ENCODE peak calls at places on chromosomes 11 and 22, in six cellular contexts. D is HepG2, O is stomach, R is body of pancreas, W is tibial nerve, H is transverse colon. X is an unnamed sample.

GRCh38 chr22:49390954-49391353 is 436.7 kb downstream of the BRD1 start:
- DNase-seq in D (no peak), O (peak; percentile 14), R (no peak), W (no peak), H (no peak), X (no peak)

GRCh38 chr11:18243783-18244362 is 4.6 kb downstream of the SAA2 start:
- DNase-seq in D (peak; percentile 52), O (peak; percentile 71), R (peak; percentile 75), W (peak; percentile 63), H (peak; percentile 70), X (no peak)

GRCh38 chr22:33652596-33652995 is 267.7 kb downstream of the LARGE1 start:
- DNase-seq in D (peak; percentile 72), O (no peak), R (no peak), W (no peak), H (no peak), X (no peak)

GRCh38 chr22:41040483-41040882 is 51.9 kb upstream of the EP300 start:
- DNase-seq in D (no peak), O (no peak), R (no peak), W (no peak), H (no peak), X (no peak)

GRCh38 chr11:28338371-28338770 is 230.2 kb downstream of the METTL15 start:
- DNase-seq in D (no peak), O (no peak), R (no peak), W (no peak), H (no peak), X (no peak)

GRCh38 chr11:65485820-65486219 is 13.0 kb upstream of the MALAT1 start:
- DNase-seq in D (no peak), O (no peak), R (no peak), W (no peak), H (no peak), X (no peak)

GRCh38 chr11:62850911-62851806 is 11.8 kb upstream of the WDR74 start:
- DNase-seq in D (peak; percentile 43), O (no peak), R (no peak), W (no peak), H (no peak), X (no peak)

GRCh38 chr11:119371778-119372182 is 9.7 kb downstream of the USP2 start:
- DNase-seq in D (no peak), O (no peak), R (no peak), W (no peak), H (no peak), X (no peak)

GRCh38 chr22:46063861-46064235 is 86.5 kb upstream of the PPARA start:
- DNase-seq in D (no peak), O (peak; percentile 44), R (no peak), W (peak; percentile 28), H (peak; percentile 21), X (no peak)

GRCh38 chr11:75434051-75434450 is 1.0 kb upstream of the KLHL35 start:
- DNase-seq in D (no peak), O (no peak), R (no peak), W (no peak), H (no peak), X (no peak)

GRCh38 chr11:76910620-76911414 is 50.1 kb downstream of the ACER3 start:
- DNase-seq in D (no peak), O (no peak), R (peak; percentile 15), W (peak; percentile 81), H (no peak), X (no peak)

GRCh38 chr22:48737461-48738203 is 1090.0 kb downstream of the BRD1 start:
- DNase-seq in D (no peak), O (no peak), R (no peak), W (no peak), H (no peak), X (no peak)

GRCh38 chr22:41603873-41604332 is 14.3 kb upstream of the PMM1 start:
- DNase-seq in D (no peak), O (no peak), R (no peak), W (no peak), H (no peak), X (no peak)

GRCh38 chr11:76856571-76856970 is 4.1 kb upstream of the ACER3 start:
- DNase-seq in D (no peak), O (no peak), R (no peak), W (no peak), H (no peak), X (no peak)

GRCh38 chr11:133934599-133935550 is 21.9 kb downstream of the IGSF9B start:
- DNase-seq in D (peak; percentile 38), O (no peak), R (no peak), W (peak; percentile 32), H (peak; percentile 29), X (no peak)

GRCh38 chr11:94171693-94172440 is 43.2 kb downstream of the PANX1 start:
- DNase-seq in D (peak; percentile 31), O (peak; percentile 52), R (peak; percentile 42), W (peak; percentile 33), H (peak; percentile 34), X (no peak)

GRCh38 chr11:117833401-117833891 is 8.9 kb upstream of the FXYD2 start:
- DNase-seq in D (no peak), O (peak; percentile 75), R (peak; percentile 98), W (no peak), H (peak; percentile 82), X (no peak)

GRCh38 chr11:337711-338110 is 17.1 kb upstream of the IFITM3 start:
- DNase-seq in D (no peak), O (no peak), R (no peak), W (no peak), H (no peak), X (no peak)

GRCh38 chr11:45881708-45882368 is 3.6 kb upstream of the MAPK8IP1 start:
- DNase-seq in D (no peak), O (no peak), R (no peak), W (no peak), H (no peak), X (no peak)

GRCh38 chr22:35544810-35545209 is 4.2 kb downstream of the RASD2 start:
- DNase-seq in D (no peak), O (no peak), R (no peak), W (no peak), H (no peak), X (no peak)

GRCh38 chr22:49972163-49973017 is 11.8 kb downstream of the PIM3 start:
- DNase-seq in D (no peak), O (peak; percentile 42), R (no peak), W (no peak), H (no peak), X (no peak)

GRCh38 chr11:75204012-75204674 is 36.4 kb upstream of the TPBGL start:
- DNase-seq in D (peak; percentile 90), O (no peak), R (no peak), W (no peak), H (no peak), X (no peak)

GRCh38 chr11:33941637-33942160 is 49.8 kb upstream of the LMO2 start:
- DNase-seq in D (no peak), O (no peak), R (no peak), W (no peak), H (no peak), X (no peak)

GRCh38 chr11:73252577-73253191 is 19.5 kb upstream of the P2RY6 start:
- DNase-seq in D (no peak), O (peak; percentile 13), R (no peak), W (no peak), H (no peak), X (no peak)

GRCh38 chr11:72353861-72354260 is 80.5 kb downstream of the CLPB start:
- DNase-seq in D (peak; percentile 50), O (peak; percentile 28), R (peak; percentile 16), W (peak; percentile 21), H (no peak), X (no peak)

GRCh38 chr11:63889344-63889743 is 27.6 kb downstream of the RCOR2 start:
- DNase-seq in D (no peak), O (peak; percentile 66), R (no peak), W (no peak), H (peak; percentile 77), X (no peak)

GRCh38 chr11:35040221-35040942 is 98.6 kb upstream of the CD44 start:
- DNase-seq in D (no peak), O (no peak), R (peak; percentile 66), W (no peak), H (no peak), X (no peak)

GRCh38 chr22:31291716-31292644 is at the start of gene PIK3IP1:
- DNase-seq in D (peak; percentile 77), O (peak; percentile 92), R (peak; percentile 94), W (peak; percentile 91), H (peak; percentile 95), X (peak; percentile 51)

GRCh38 chr11:8763070-8763469 is 80.5 kb downstream of the RPL27A start:
- DNase-seq in D (no peak), O (no peak), R (no peak), W (no peak), H (no peak), X (no peak)

GRCh38 chr11:59025097-59025496 is 61.0 kb upstream of the GLYATL1B start:
- DNase-seq in D (peak; percentile 76), O (peak; percentile 28), R (peak; percentile 37), W (no peak), H (peak; percentile 16), X (no peak)

GRCh38 chr11:47264119-47264915 is 5.6 kb upstream of the MADD start:
- DNase-seq in D (no peak), O (no peak), R (no peak), W (no peak), H (no peak), X (no peak)

GRCh38 chr22:21593406-21594232 is 26.1 kb downstream of the UBE2L3 start:
- DNase-seq in D (peak; percentile 35), O (peak; percentile 38), R (no peak), W (no peak), H (no peak), X (no peak)
- H3K4me1 ChIP-seq in D (no peaks in the 10 kb centered on the region), O (peaks cover 34% of the 10 kb centered on the region), R (peaks cover 27% of the 10 kb centered on the region), W (no peaks in the 10 kb centered on the region), H (peaks cover 30% of the 10 kb centered on the region), X (peaks cover 40% of the 10 kb centered on the region)

GRCh38 chr11:60951909-60952741 is at the start of gene SLC15A3:
- DNase-seq in D (no peak), O (peak; percentile 60), R (peak; percentile 78), W (peak; percentile 65), H (peak; percentile 72), X (peak; percentile 65)

GRCh38 chr11:60951611-60951908 is 416 bp downstream of the SLC15A3 start:
- DNase-seq in D (no peak), O (no peak), R (no peak), W (peak; percentile 23), H (no peak), X (no peak)

GRCh38 chr11:60953781-60954180 is 1.8 kb upstream of the SLC15A3 start:
- DNase-seq in D (no peak), O (no peak), R (peak; percentile 38), W (no peak), H (no peak), X (no peak)

GRCh38 chr11:60954421-60954820 is 2.4 kb upstream of the SLC15A3 start:
- DNase-seq in D (no peak), O (no peak), R (peak; percentile 39), W (no peak), H (no peak), X (no peak)

GRCh38 chr11:60952742-60953170 is 780 bp upstream of the SLC15A3 start:
- DNase-seq in D (no peak), O (no peak), R (no peak), W (no peak), H (no peak), X (no peak)
- TF ChIP-seq POLR2A in D (no peak), O (no peak), R (peak; percentile 10), W (no peak), H (no peak), X (no peak)

GRCh38 chr11:103749158-103749557 is 287.3 kb upstream of the DDI1 start:
- DNase-seq in D (no peak), O (no peak), R (no peak), W (no peak), H (no peak), X (no peak)
- H3K4me1 ChIP-seq in D (no peaks in the 10 kb centered on the region), O (no peaks in the 10 kb centered on the region), R (no peaks in the 10 kb centered on the region), W (no peaks in the 10 kb centered on the region), H (no peaks in the 10 kb centered on the region), X (no peaks in the 10 kb centered on the region)

GRCh38 chr11:11805228-11805627 is 36.5 kb upstream of the USP47 start:
- DNase-seq in D (no peak), O (no peak), R (no peak), W (no peak), H (no peak), X (no peak)
- TF ChIP-seq POLR2A in D (no peak), O (no peak), R (no peak), W (no peak), H (no peak), X (no peak)